ENCODE peak calls at places on chromosomes 1 and 21, in ten cellular contexts. One of them, this sample, is unnamed. For H3K27me3 and H3K9me3, the result is how much of the 10 kb centered on the place peaks cover.

GRCh38 chr1:151311589-151312331 is 15.5 kb downstream of the PI4KB start:
- DNase-seq in astrocyte: peak
- DNase-seq in prostate gland: peak
- DNase-seq in adrenal gland: peak
- DNase-seq in AG04450: peak
- DNase-seq in uterus: peak
- DNase-seq in CD8-positive, alpha-beta T cell: peak
- DNase-seq in colonic mucosa: peak
- DNase-seq in IMR-90: peak
- DNase-seq in pancreas: no peak
- DNase-seq in this sample: peak

GRCh38 chr1:244367399-244368114 is 84.2 kb downstream of the ADSS2 start:
- DNase-seq in astrocyte: no peak
- DNase-seq in prostate gland: no peak
- DNase-seq in adrenal gland: no peak
- DNase-seq in AG04450: no peak
- DNase-seq in uterus: no peak
- DNase-seq in CD8-positive, alpha-beta T cell: no peak
- DNase-seq in colonic mucosa: no peak
- DNase-seq in IMR-90: no peak
- DNase-seq in pancreas: no peak
- DNase-seq in this sample: no peak

GRCh38 chr21:36113647-36114428 is 21.0 kb upstream of the CBR3 start:
- DNase-seq in astrocyte: no peak
- DNase-seq in prostate gland: peak
- DNase-seq in adrenal gland: no peak
- DNase-seq in AG04450: no peak
- DNase-seq in uterus: no peak
- DNase-seq in CD8-positive, alpha-beta T cell: peak
- DNase-seq in colonic mucosa: peak
- DNase-seq in IMR-90: no peak
- DNase-seq in pancreas: no peak
- DNase-seq in this sample: no peak

GRCh38 chr1:230696722-230697432 is 17.0 kb downstream of the AGT start:
- DNase-seq in astrocyte: peak
- DNase-seq in prostate gland: no peak
- DNase-seq in adrenal gland: no peak
- DNase-seq in AG04450: no peak
- DNase-seq in uterus: no peak
- DNase-seq in CD8-positive, alpha-beta T cell: no peak
- DNase-seq in colonic mucosa: no peak
- DNase-seq in IMR-90: peak
- DNase-seq in pancreas: no peak
- DNase-seq in this sample: no peak

GRCh38 chr1:109535481-109535880 is 4.2 kb upstream of the GPR61 start:
- DNase-seq in astrocyte: no peak
- DNase-seq in prostate gland: no peak
- DNase-seq in adrenal gland: no peak
- DNase-seq in AG04450: no peak
- DNase-seq in uterus: no peak
- DNase-seq in CD8-positive, alpha-beta T cell: no peak
- DNase-seq in colonic mucosa: no peak
- DNase-seq in IMR-90: no peak
- DNase-seq in pancreas: no peak
- DNase-seq in this sample: no peak

GRCh38 chr1:92186081-92186480 is 31.6 kb upstream of the C1orf146 start:
- DNase-seq in astrocyte: peak
- DNase-seq in prostate gland: no peak
- DNase-seq in adrenal gland: no peak
- DNase-seq in AG04450: no peak
- DNase-seq in uterus: no peak
- DNase-seq in CD8-positive, alpha-beta T cell: no peak
- DNase-seq in colonic mucosa: no peak
- DNase-seq in IMR-90: peak
- DNase-seq in pancreas: no peak
- DNase-seq in this sample: no peak

GRCh38 chr21:44612029-44612486 is at the start of gene KRTAP10-8:
- DNase-seq in astrocyte: no peak
- DNase-seq in prostate gland: no peak
- DNase-seq in adrenal gland: no peak
- DNase-seq in AG04450: no peak
- DNase-seq in uterus: no peak
- DNase-seq in CD8-positive, alpha-beta T cell: no peak
- DNase-seq in colonic mucosa: no peak
- DNase-seq in IMR-90: no peak
- DNase-seq in pancreas: peak
- DNase-seq in this sample: no peak

GRCh38 chr21:29163381-29164115 is 33.1 kb downstream of the MAP3K7CL start:
- DNase-seq in astrocyte: no peak
- DNase-seq in prostate gland: no peak
- DNase-seq in adrenal gland: no peak
- DNase-seq in AG04450: no peak
- DNase-seq in uterus: no peak
- DNase-seq in CD8-positive, alpha-beta T cell: no peak
- DNase-seq in colonic mucosa: no peak
- DNase-seq in IMR-90: no peak
- DNase-seq in pancreas: no peak
- DNase-seq in this sample: no peak

GRCh38 chr1:84365225-84366221 is 32.8 kb upstream of the DNASE2B start:
- DNase-seq in astrocyte: peak
- DNase-seq in prostate gland: no peak
- DNase-seq in adrenal gland: peak
- DNase-seq in AG04450: peak
- DNase-seq in uterus: no peak
- DNase-seq in CD8-positive, alpha-beta T cell: peak
- DNase-seq in colonic mucosa: peak
- DNase-seq in IMR-90: peak
- DNase-seq in pancreas: peak
- DNase-seq in this sample: no peak

GRCh38 chr21:15823486-15824150 is 93.8 kb downstream of the USP25 start:
- DNase-seq in astrocyte: no peak
- DNase-seq in prostate gland: no peak
- DNase-seq in adrenal gland: no peak
- DNase-seq in AG04450: no peak
- DNase-seq in uterus: no peak
- DNase-seq in CD8-positive, alpha-beta T cell: no peak
- DNase-seq in colonic mucosa: no peak
- DNase-seq in IMR-90: no peak
- DNase-seq in pancreas: no peak
- DNase-seq in this sample: peak

DNA sequence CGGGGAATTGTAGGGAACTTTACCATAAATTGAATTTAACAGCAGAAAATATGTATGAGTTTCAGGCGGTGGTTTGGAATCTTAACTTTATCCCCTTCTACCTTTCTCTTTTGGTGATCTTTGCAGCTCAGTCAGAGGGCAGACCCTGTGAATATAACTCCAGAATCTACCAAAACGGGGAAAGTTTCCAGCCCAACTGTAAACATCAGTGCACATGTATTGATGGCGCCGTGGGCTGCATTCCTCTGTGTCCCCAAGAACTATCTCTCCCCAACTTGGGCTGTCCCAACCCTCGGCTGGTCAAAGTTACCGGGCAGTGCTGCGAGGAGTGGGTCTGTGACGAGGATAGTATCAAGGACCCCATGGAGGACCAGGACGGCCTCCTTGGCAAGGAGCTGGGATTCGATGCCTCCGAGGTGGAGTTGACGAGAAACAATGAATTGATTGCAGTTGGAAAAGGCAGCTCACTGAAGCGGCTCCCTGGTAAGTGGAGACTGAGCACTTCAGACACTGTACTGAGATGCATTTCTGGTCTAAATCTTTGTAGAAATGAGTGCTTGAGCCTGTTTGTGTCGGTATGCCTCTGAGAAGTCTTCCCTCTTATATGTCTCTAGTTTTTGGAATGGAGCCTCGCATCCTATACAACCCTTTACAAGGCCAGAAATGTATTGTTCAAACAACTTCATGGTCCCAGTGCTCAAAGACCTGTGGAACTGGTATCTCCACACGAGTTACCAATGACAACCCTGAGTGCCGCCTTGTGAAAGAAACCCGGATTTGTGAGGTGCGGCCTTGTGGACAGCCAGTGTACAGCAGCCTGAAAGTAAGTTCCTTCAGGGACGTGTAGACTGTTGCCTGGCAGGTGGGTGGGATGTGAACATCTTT is 1.5 kb downstream of the CCN1 start:
- DNase-seq in astrocyte: peak
- DNase-seq in prostate gland: peak
- DNase-seq in adrenal gland: peak
- DNase-seq in AG04450: peak
- DNase-seq in uterus: peak
- DNase-seq in CD8-positive, alpha-beta T cell: no peak
- DNase-seq in colonic mucosa: peak
- DNase-seq in IMR-90: peak
- DNase-seq in pancreas: peak
- DNase-seq in this sample: no peak
- TF ChIP-seq CTCF in astrocyte: peak
- TF ChIP-seq CTCF in prostate gland: peak
- TF ChIP-seq CTCF in adrenal gland: peak
- TF ChIP-seq CTCF in AG04450: peak
- TF ChIP-seq CTCF in uterus: peak
- TF ChIP-seq CTCF in CD8-positive, alpha-beta T cell: no peak
- TF ChIP-seq CTCF in colonic mucosa: no peak
- TF ChIP-seq CTCF in IMR-90: no peak
- TF ChIP-seq CTCF in pancreas: no peak
- TF ChIP-seq CTCF in this sample: no peak

DNA sequence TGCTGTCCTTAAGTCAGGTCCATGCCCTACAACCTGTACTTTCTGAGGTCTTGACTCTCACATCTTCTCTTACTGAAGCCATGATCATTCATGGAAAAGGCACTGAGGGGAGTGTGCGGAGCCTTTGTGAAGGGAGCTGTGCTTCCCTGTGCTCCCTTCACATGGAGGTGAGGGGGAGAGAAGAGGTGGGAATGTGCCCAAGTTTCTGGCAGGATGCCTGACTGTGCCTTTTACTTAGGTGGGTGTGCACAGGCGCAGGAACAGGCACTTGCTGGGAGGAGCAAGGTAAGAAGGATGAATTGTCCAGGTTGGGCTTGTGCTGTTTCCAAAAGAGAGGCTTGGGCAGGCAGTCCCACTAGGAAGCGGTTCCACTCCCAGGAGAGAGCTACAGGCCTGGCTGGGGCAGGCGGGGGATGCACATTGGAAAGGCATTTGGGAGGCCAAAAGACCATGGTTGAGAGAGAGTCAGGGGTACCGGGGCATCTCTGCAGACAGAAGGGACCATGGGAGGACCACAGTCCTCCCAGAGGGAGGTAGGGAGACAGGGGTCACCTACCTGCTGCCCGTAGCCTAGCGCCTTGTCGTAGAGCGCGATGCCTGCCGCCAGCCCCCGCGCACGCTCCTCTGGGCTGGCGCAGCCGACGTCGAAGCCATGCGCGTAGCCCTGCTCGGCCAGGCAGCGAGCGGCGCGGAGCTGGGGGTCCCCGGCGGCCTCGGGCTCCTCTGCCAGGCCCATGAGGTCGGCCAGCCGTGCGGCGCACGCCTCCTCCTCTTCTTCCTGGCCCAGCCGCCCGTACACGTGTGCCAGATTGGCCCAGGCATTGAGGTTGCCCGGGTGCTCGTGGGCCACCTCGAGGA is 853 bp downstream of the TTC22 start:
- DNase-seq in astrocyte: no peak
- DNase-seq in prostate gland: no peak
- DNase-seq in adrenal gland: no peak
- DNase-seq in AG04450: no peak
- DNase-seq in uterus: no peak
- DNase-seq in CD8-positive, alpha-beta T cell: no peak
- DNase-seq in colonic mucosa: no peak
- DNase-seq in IMR-90: no peak
- DNase-seq in pancreas: no peak
- DNase-seq in this sample: no peak
- H3K27me3 ChIP-seq in astrocyte: under half
- H3K27me3 ChIP-seq in prostate gland: under half
- H3K27me3 ChIP-seq in adrenal gland: under half
- H3K27me3 ChIP-seq in AG04450: under half
- H3K27me3 ChIP-seq in uterus: under half
- H3K27me3 ChIP-seq in CD8-positive, alpha-beta T cell: under half
- H3K27me3 ChIP-seq in colonic mucosa: under half
- H3K27me3 ChIP-seq in IMR-90: under half
- H3K27me3 ChIP-seq in pancreas: under half
- H3K27me3 ChIP-seq in this sample: under half

GRCh38 chr1:210129092-210129491 is 103.5 kb upstream of the SERTAD4 start:
- DNase-seq in astrocyte: no peak
- DNase-seq in prostate gland: no peak
- DNase-seq in adrenal gland: no peak
- DNase-seq in AG04450: no peak
- DNase-seq in uterus: no peak
- DNase-seq in CD8-positive, alpha-beta T cell: no peak
- DNase-seq in colonic mucosa: no peak
- DNase-seq in IMR-90: no peak
- DNase-seq in pancreas: no peak
- DNase-seq in this sample: no peak

GRCh38 chr1:210129759-210130158 is 102.8 kb upstream of the SERTAD4 start:
- DNase-seq in astrocyte: no peak
- DNase-seq in prostate gland: no peak
- DNase-seq in adrenal gland: no peak
- DNase-seq in AG04450: no peak
- DNase-seq in uterus: no peak
- DNase-seq in CD8-positive, alpha-beta T cell: no peak
- DNase-seq in colonic mucosa: no peak
- DNase-seq in IMR-90: no peak
- DNase-seq in pancreas: no peak
- DNase-seq in this sample: no peak

GRCh38 chr1:210132582-210132981 is 100.0 kb upstream of the SERTAD4 start:
- DNase-seq in astrocyte: peak
- DNase-seq in prostate gland: no peak
- DNase-seq in adrenal gland: peak
- DNase-seq in AG04450: peak
- DNase-seq in uterus: no peak
- DNase-seq in CD8-positive, alpha-beta T cell: no peak
- DNase-seq in colonic mucosa: no peak
- DNase-seq in IMR-90: peak
- DNase-seq in pancreas: no peak
- DNase-seq in this sample: no peak
- H3K9me3 ChIP-seq in astrocyte: under half
- H3K9me3 ChIP-seq in prostate gland: under half
- H3K9me3 ChIP-seq in adrenal gland: under half
- H3K9me3 ChIP-seq in AG04450: under half
- H3K9me3 ChIP-seq in uterus: under half
- H3K9me3 ChIP-seq in CD8-positive, alpha-beta T cell: under half
- H3K9me3 ChIP-seq in colonic mucosa: under half
- H3K9me3 ChIP-seq in IMR-90: under half
- H3K9me3 ChIP-seq in pancreas: under half
- H3K9me3 ChIP-seq in this sample: under half

DNA sequence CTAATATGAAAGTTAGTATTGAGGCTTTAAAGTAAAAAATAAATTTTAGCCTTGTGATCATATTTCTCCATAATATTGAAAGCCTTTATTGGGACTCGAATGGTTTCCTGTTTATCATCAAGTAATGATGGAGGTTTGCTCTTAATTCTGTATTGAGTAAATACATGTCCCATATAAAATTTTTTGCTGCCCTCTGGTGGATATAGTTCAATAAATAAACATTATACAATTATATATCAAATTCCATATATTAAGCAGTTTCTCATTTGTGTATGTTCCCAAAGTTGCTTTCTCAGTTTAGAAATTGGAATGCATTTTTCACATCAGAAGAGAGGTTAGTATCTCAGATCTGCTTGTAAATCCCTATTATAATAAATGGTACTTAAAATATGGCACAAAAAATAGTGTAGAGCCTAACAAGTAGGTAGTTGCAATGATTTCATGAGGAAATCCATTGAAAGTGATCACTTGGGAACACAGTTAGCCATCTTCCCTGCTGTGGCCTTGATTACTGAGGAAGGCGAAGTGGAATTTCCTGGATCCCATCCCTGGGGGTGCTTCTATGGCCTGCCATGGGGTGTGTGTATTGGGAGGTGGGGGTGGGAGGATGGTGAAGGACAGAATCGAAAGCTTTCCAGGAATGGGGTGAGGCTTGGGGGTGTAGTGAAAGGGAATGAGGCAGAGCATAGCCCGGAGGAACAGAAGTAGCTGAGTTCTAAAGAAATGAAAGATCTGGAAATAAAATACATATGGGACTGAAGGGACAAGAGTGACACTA is 84.1 kb upstream of the C21orf91 start:
- DNase-seq in astrocyte: peak
- DNase-seq in prostate gland: no peak
- DNase-seq in adrenal gland: no peak
- DNase-seq in AG04450: peak
- DNase-seq in uterus: no peak
- DNase-seq in CD8-positive, alpha-beta T cell: no peak
- DNase-seq in colonic mucosa: no peak
- DNase-seq in IMR-90: peak
- DNase-seq in pancreas: no peak
- DNase-seq in this sample: no peak
- TF ChIP-seq CTCF in astrocyte: peak
- TF ChIP-seq CTCF in prostate gland: peak
- TF ChIP-seq CTCF in adrenal gland: peak
- TF ChIP-seq CTCF in AG04450: peak
- TF ChIP-seq CTCF in uterus: no peak
- TF ChIP-seq CTCF in CD8-positive, alpha-beta T cell: peak
- TF ChIP-seq CTCF in colonic mucosa: no peak
- TF ChIP-seq CTCF in IMR-90: peak
- TF ChIP-seq CTCF in pancreas: no peak
- TF ChIP-seq CTCF in this sample: peak